ENCODE peak calls at places on chromosomes 1 and 21, in nine cellular contexts. One of them, this sample, is unnamed.

GRCh38 chr1:97919568-97920261 is 1.1 kb downstream of the DPYD start:
- DNase-seq in adrenal gland: no peak
- DNase-seq in OCI-LY7: peak; percentile 2
- DNase-seq in Peyer's patch: no peak
- DNase-seq in esophagus muscularis mucosa: no peak
- DNase-seq in tibial nerve: no peak
- DNase-seq in IMR-90: peak; percentile 53
- DNase-seq in aorta: no peak
- DNase-seq in SJCRH30: no peak
- DNase-seq in this sample: no peak

GRCh38 chr1:16117369-16117768 is 38.5 kb downstream of the EPHA2 start:
- DNase-seq in adrenal gland: no peak
- DNase-seq in OCI-LY7: no peak
- DNase-seq in Peyer's patch: no peak
- DNase-seq in esophagus muscularis mucosa: no peak
- DNase-seq in tibial nerve: no peak
- DNase-seq in IMR-90: no peak
- DNase-seq in aorta: no peak
- DNase-seq in SJCRH30: no peak
- DNase-seq in this sample: peak; percentile 64

GRCh38 chr1:238562376-238562775 is 671.7 kb upstream of the ZP4 start:
- DNase-seq in adrenal gland: no peak
- DNase-seq in OCI-LY7: no peak
- DNase-seq in Peyer's patch: no peak
- DNase-seq in esophagus muscularis mucosa: no peak
- DNase-seq in tibial nerve: no peak
- DNase-seq in IMR-90: peak; percentile 38
- DNase-seq in aorta: no peak
- DNase-seq in SJCRH30: no peak
- DNase-seq in this sample: no peak

GRCh38 chr1:29639741-29640427 is 403.6 kb downstream of the PTPRU start:
- DNase-seq in adrenal gland: peak; percentile 28
- DNase-seq in OCI-LY7: no peak
- DNase-seq in Peyer's patch: peak; percentile 33
- DNase-seq in esophagus muscularis mucosa: peak; percentile 80
- DNase-seq in tibial nerve: no peak
- DNase-seq in IMR-90: peak; percentile 67
- DNase-seq in aorta: no peak
- DNase-seq in SJCRH30: peak; percentile 76
- DNase-seq in this sample: peak; percentile 50

GRCh38 chr21:36732761-36733160 is 33.8 kb downstream of the SIM2 start:
- DNase-seq in adrenal gland: no peak
- DNase-seq in OCI-LY7: no peak
- DNase-seq in Peyer's patch: peak; percentile 5
- DNase-seq in esophagus muscularis mucosa: no peak
- DNase-seq in tibial nerve: no peak
- DNase-seq in IMR-90: no peak
- DNase-seq in aorta: no peak
- DNase-seq in SJCRH30: no peak
- DNase-seq in this sample: no peak

GRCh38 chr1:183024352-183025337 is 1.4 kb downstream of the LAMC1 start:
- DNase-seq in adrenal gland: no peak
- DNase-seq in OCI-LY7: peak; percentile 41
- DNase-seq in Peyer's patch: no peak
- DNase-seq in esophagus muscularis mucosa: no peak
- DNase-seq in tibial nerve: no peak
- DNase-seq in IMR-90: no peak
- DNase-seq in aorta: no peak
- DNase-seq in SJCRH30: peak; percentile 41
- DNase-seq in this sample: no peak

GRCh38 chr1:172826096-172826741 is 167.3 kb downstream of the FASLG start:
- DNase-seq in adrenal gland: peak; percentile 71
- DNase-seq in OCI-LY7: peak; percentile 53
- DNase-seq in Peyer's patch: no peak
- DNase-seq in esophagus muscularis mucosa: no peak
- DNase-seq in tibial nerve: peak; percentile 47
- DNase-seq in IMR-90: peak; percentile 95
- DNase-seq in aorta: no peak
- DNase-seq in SJCRH30: peak; percentile 74
- DNase-seq in this sample: no peak

GRCh38 chr21:36491191-36491916 is 11.4 kb upstream of the CLDN14 start:
- DNase-seq in adrenal gland: no peak
- DNase-seq in OCI-LY7: no peak
- DNase-seq in Peyer's patch: no peak
- DNase-seq in esophagus muscularis mucosa: no peak
- DNase-seq in tibial nerve: no peak
- DNase-seq in IMR-90: no peak
- DNase-seq in aorta: no peak
- DNase-seq in SJCRH30: no peak
- DNase-seq in this sample: no peak

DNA sequence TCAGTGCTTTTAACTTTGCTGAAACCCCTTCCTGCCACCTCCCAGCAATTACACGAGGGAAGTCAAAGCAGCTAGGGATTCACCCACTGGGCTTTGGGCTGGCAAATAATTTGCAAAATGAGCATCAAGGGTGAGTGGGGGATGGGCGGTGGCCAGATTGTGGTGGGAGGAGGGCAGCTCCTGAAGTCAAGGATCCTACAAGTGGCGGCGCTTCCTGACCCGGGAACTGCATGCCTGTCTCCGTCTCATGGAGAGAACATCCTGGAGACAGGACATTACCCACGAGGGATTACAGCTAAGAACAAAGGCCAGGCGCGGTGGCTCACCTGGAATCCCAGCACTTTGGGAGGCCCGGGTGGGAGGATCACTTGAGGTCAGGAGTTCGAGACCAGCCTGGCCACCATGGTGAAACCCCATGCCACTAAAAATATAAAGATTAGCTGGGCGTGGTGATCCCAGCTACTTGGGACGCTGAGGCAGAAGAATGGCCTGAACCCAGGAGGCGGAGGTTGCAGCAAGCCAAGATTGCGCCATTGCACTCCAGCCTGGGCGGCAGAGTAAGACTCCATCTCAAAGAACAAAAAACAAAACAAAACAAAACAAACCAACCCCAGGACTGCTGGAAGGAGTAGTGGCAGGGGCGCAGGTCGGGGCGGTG is 12.9 kb downstream of the TTC34 start:
- DNase-seq in adrenal gland: no peak
- DNase-seq in OCI-LY7: no peak
- DNase-seq in Peyer's patch: peak; percentile 41
- DNase-seq in esophagus muscularis mucosa: no peak
- DNase-seq in tibial nerve: no peak
- DNase-seq in IMR-90: no peak
- DNase-seq in aorta: no peak
- DNase-seq in SJCRH30: no peak
- DNase-seq in this sample: no peak
- H3K4me3 ChIP-seq in adrenal gland: no peak overlapping the region
- H3K4me3 ChIP-seq in OCI-LY7: no peak overlapping the region
- H3K4me3 ChIP-seq in Peyer's patch: no peak overlapping the region
- H3K4me3 ChIP-seq in esophagus muscularis mucosa: no peak overlapping the region
- H3K4me3 ChIP-seq in tibial nerve: no peak overlapping the region
- H3K4me3 ChIP-seq in IMR-90: no peak overlapping the region
- H3K4me3 ChIP-seq in aorta: no peak overlapping the region
- H3K4me3 ChIP-seq in SJCRH30: no peak overlapping the region
- H3K4me3 ChIP-seq in this sample: no peak overlapping the region

GRCh38 chr1:177170756-177171535 is at the start of gene BRINP2:
- DNase-seq in adrenal gland: peak; percentile 90
- DNase-seq in OCI-LY7: no peak
- DNase-seq in Peyer's patch: no peak
- DNase-seq in esophagus muscularis mucosa: no peak
- DNase-seq in tibial nerve: no peak
- DNase-seq in IMR-90: peak; percentile 29
- DNase-seq in aorta: no peak
- DNase-seq in SJCRH30: no peak
- DNase-seq in this sample: peak; percentile 22

GRCh38 chr1:177172331-177172730 is 1.6 kb downstream of the BRINP2 start:
- DNase-seq in adrenal gland: no peak
- DNase-seq in OCI-LY7: no peak
- DNase-seq in Peyer's patch: no peak
- DNase-seq in esophagus muscularis mucosa: no peak
- DNase-seq in tibial nerve: no peak
- DNase-seq in IMR-90: no peak
- DNase-seq in aorta: no peak
- DNase-seq in SJCRH30: no peak
- DNase-seq in this sample: no peak

GRCh38 chr1:177173976-177174375 is 3.2 kb downstream of the BRINP2 start:
- DNase-seq in adrenal gland: no peak
- DNase-seq in OCI-LY7: no peak
- DNase-seq in Peyer's patch: no peak
- DNase-seq in esophagus muscularis mucosa: no peak
- DNase-seq in tibial nerve: no peak
- DNase-seq in IMR-90: no peak
- DNase-seq in aorta: no peak
- DNase-seq in SJCRH30: no peak
- DNase-seq in this sample: no peak

GRCh38 chr1:177172866-177173265 is 2.1 kb downstream of the BRINP2 start:
- DNase-seq in adrenal gland: no peak
- DNase-seq in OCI-LY7: no peak
- DNase-seq in Peyer's patch: no peak
- DNase-seq in esophagus muscularis mucosa: no peak
- DNase-seq in tibial nerve: no peak
- DNase-seq in IMR-90: no peak
- DNase-seq in aorta: no peak
- DNase-seq in SJCRH30: no peak
- DNase-seq in this sample: no peak

GRCh38 chr1:177171536-177172123 is 872 bp downstream of the BRINP2 start:
- DNase-seq in adrenal gland: no peak
- DNase-seq in OCI-LY7: no peak
- DNase-seq in Peyer's patch: no peak
- DNase-seq in esophagus muscularis mucosa: no peak
- DNase-seq in tibial nerve: no peak
- DNase-seq in IMR-90: no peak
- DNase-seq in aorta: no peak
- DNase-seq in SJCRH30: no peak
- DNase-seq in this sample: no peak
- H3K27ac ChIP-seq in adrenal gland: no peak overlapping the region
- H3K27ac ChIP-seq in OCI-LY7: no peak overlapping the region
- H3K27ac ChIP-seq in Peyer's patch: no peak overlapping the region
- H3K27ac ChIP-seq in esophagus muscularis mucosa: no peak overlapping the region
- H3K27ac ChIP-seq in tibial nerve: no peak overlapping the region
- H3K27ac ChIP-seq in IMR-90: no peak overlapping the region
- H3K27ac ChIP-seq in aorta: no peak overlapping the region
- H3K27ac ChIP-seq in SJCRH30: no peak overlapping the region
- H3K27ac ChIP-seq in this sample: no peak overlapping the region

GRCh38 chr1:33337994-33338494 is 17.1 kb upstream of the A3GALT2 start:
- DNase-seq in adrenal gland: peak; percentile 56
- DNase-seq in OCI-LY7: no peak
- DNase-seq in Peyer's patch: no peak
- DNase-seq in esophagus muscularis mucosa: no peak
- DNase-seq in tibial nerve: peak; percentile 74
- DNase-seq in IMR-90: peak; percentile 66
- DNase-seq in aorta: no peak
- DNase-seq in SJCRH30: no peak
- DNase-seq in this sample: no peak

GRCh38 chr1:33339413-33339812 is 18.5 kb upstream of the A3GALT2 start:
- DNase-seq in adrenal gland: no peak
- DNase-seq in OCI-LY7: no peak
- DNase-seq in Peyer's patch: no peak
- DNase-seq in esophagus muscularis mucosa: no peak
- DNase-seq in tibial nerve: no peak
- DNase-seq in IMR-90: no peak
- DNase-seq in aorta: no peak
- DNase-seq in SJCRH30: no peak
- DNase-seq in this sample: no peak

GRCh38 chr1:33336580-33336979 is 15.7 kb upstream of the A3GALT2 start:
- DNase-seq in adrenal gland: peak; percentile 49
- DNase-seq in OCI-LY7: no peak
- DNase-seq in Peyer's patch: no peak
- DNase-seq in esophagus muscularis mucosa: no peak
- DNase-seq in tibial nerve: no peak
- DNase-seq in IMR-90: no peak
- DNase-seq in aorta: no peak
- DNase-seq in SJCRH30: no peak
- DNase-seq in this sample: no peak

GRCh38 chr1:33341190-33341589 is 20.3 kb upstream of the A3GALT2 start:
- DNase-seq in adrenal gland: no peak
- DNase-seq in OCI-LY7: no peak
- DNase-seq in Peyer's patch: no peak
- DNase-seq in esophagus muscularis mucosa: no peak
- DNase-seq in tibial nerve: no peak
- DNase-seq in IMR-90: no peak
- DNase-seq in aorta: no peak
- DNase-seq in SJCRH30: no peak
- DNase-seq in this sample: no peak

DNA sequence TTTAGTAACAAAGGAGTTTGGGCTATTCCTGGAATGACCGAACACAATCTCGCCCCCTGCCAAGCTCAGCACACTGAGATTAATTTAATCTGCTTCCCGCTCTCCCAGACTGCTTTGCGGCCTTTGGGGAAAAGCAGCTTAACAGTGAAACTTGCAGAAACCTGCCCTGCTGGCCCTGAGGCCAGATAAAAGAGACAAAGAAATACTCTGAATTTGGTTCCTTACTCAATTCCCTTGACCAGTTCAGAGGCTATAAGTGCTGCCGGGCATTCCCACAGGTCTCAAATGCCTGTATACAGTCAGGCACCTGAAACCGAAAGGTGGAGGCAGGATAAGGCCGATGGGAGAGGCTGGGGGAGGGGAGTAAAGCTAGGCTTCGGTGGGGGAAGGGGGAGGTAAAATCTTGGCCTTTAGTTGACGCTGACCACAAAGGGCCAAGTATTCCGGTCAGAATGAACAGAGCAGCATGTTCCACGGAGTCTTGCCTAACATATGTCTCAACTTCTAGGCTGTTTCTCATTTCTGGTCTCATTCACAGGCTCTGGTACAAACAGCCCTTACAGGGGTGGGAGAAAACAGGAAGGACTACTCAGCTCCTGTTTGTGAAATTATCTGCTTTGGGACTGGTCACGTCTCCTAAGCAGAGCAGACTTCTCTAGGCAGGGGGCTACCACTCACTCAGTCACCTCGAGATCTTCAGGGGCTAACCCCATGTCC is 17.8 kb upstream of the A3GALT2 start:
- DNase-seq in adrenal gland: peak; percentile 76
- DNase-seq in OCI-LY7: no peak
- DNase-seq in Peyer's patch: peak; percentile 70
- DNase-seq in esophagus muscularis mucosa: no peak
- DNase-seq in tibial nerve: peak; percentile 87
- DNase-seq in IMR-90: peak; percentile 87
- DNase-seq in aorta: peak; percentile 62
- DNase-seq in SJCRH30: no peak
- DNase-seq in this sample: no peak
- H3K4me1 ChIP-seq in adrenal gland: peaks cover 100% of the 10 kb centered on the region
- H3K4me1 ChIP-seq in OCI-LY7: peaks cover 23% of the 10 kb centered on the region
- H3K4me1 ChIP-seq in Peyer's patch: peaks cover 21% of the 10 kb centered on the region
- H3K4me1 ChIP-seq in esophagus muscularis mucosa: peaks cover 100% of the 10 kb centered on the region
- H3K4me1 ChIP-seq in tibial nerve: peaks cover 3% of the 10 kb centered on the region
- H3K4me1 ChIP-seq in IMR-90: peaks cover 52% of the 10 kb centered on the region
- H3K4me1 ChIP-seq in aorta: peaks cover 14% of the 10 kb centered on the region
- H3K4me1 ChIP-seq in SJCRH30: peaks cover 57% of the 10 kb centered on the region
- H3K4me1 ChIP-seq in this sample: peaks cover 62% of the 10 kb centered on the region

GRCh38 chr1:154420961-154421924 is 16.1 kb downstream of the IL6R start:
- DNase-seq in adrenal gland: no peak
- DNase-seq in OCI-LY7: no peak
- DNase-seq in Peyer's patch: no peak
- DNase-seq in esophagus muscularis mucosa: no peak
- DNase-seq in tibial nerve: no peak
- DNase-seq in IMR-90: no peak
- DNase-seq in aorta: peak; percentile 12
- DNase-seq in SJCRH30: no peak
- DNase-seq in this sample: no peak

GRCh38 chr1:154418898-154419619 is 13.9 kb downstream of the IL6R start:
- DNase-seq in adrenal gland: no peak
- DNase-seq in OCI-LY7: no peak
- DNase-seq in Peyer's patch: peak; percentile 47
- DNase-seq in esophagus muscularis mucosa: no peak
- DNase-seq in tibial nerve: no peak
- DNase-seq in IMR-90: no peak
- DNase-seq in aorta: peak; percentile 44
- DNase-seq in SJCRH30: peak; percentile 76
- DNase-seq in this sample: no peak

GRCh38 chr1:154419620-154420020 is 14.5 kb downstream of the IL6R start:
- DNase-seq in adrenal gland: peak; percentile 98
- DNase-seq in OCI-LY7: no peak
- DNase-seq in Peyer's patch: peak; percentile 83
- DNase-seq in esophagus muscularis mucosa: peak; percentile 97
- DNase-seq in tibial nerve: peak; percentile 90
- DNase-seq in IMR-90: peak; percentile 95
- DNase-seq in aorta: peak; percentile 95
- DNase-seq in SJCRH30: no peak
- DNase-seq in this sample: peak; percentile 64

GRCh38 chr1:154418062-154418897 is 13.1 kb downstream of the IL6R start:
- DNase-seq in adrenal gland: peak; percentile 89
- DNase-seq in OCI-LY7: no peak
- DNase-seq in Peyer's patch: peak; percentile 94
- DNase-seq in esophagus muscularis mucosa: no peak
- DNase-seq in tibial nerve: no peak
- DNase-seq in IMR-90: no peak
- DNase-seq in aorta: peak; percentile 44
- DNase-seq in SJCRH30: peak; percentile 60
- DNase-seq in this sample: no peak

DNA sequence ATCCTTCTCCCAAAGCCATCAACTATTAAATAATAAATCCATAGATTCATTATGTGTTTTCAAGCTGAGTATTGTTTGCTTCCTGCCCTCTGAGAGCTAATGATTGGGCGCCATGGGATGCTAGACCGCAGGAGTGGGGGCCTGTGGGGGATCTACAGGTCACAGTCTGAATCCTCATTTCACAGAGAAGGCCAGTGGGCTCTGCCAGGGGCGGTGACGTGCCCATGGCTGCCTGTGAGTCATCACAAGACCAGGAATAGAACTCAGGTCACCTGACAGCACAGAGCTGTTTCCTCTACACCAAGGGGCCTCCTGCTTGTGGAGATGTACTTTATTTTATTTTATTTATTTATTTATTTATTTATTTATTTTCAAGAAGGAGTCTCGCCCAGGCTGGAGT is 15.0 kb downstream of the IL6R start:
- DNase-seq in adrenal gland: peak; percentile 98
- DNase-seq in OCI-LY7: no peak
- DNase-seq in Peyer's patch: peak; percentile 88
- DNase-seq in esophagus muscularis mucosa: peak; percentile 97
- DNase-seq in tibial nerve: peak; percentile 87
- DNase-seq in IMR-90: peak; percentile 91
- DNase-seq in aorta: peak; percentile 94
- DNase-seq in SJCRH30: peak; percentile 60
- DNase-seq in this sample: peak; percentile 75
- H3K4me3 ChIP-seq in adrenal gland: no peak overlapping the region
- H3K4me3 ChIP-seq in OCI-LY7: no peak overlapping the region
- H3K4me3 ChIP-seq in Peyer's patch: no peak overlapping the region
- H3K4me3 ChIP-seq in esophagus muscularis mucosa: peak overlapping the region; percentile 22
- H3K4me3 ChIP-seq in tibial nerve: no peak overlapping the region
- H3K4me3 ChIP-seq in IMR-90: no peak overlapping the region
- H3K4me3 ChIP-seq in aorta: no peak overlapping the region
- H3K4me3 ChIP-seq in SJCRH30: no peak overlapping the region
- H3K4me3 ChIP-seq in this sample: no peak overlapping the region